ENCODE peak calls at places on chromosome 22, in six cellular contexts. One of them, this sample, is unnamed.

GRCh38 chr22:33923660-33924246 is 3.5 kb upstream of the LARGE1 start:
- DNase-seq in fibroblast of mammary gland: peak
- DNase-seq in HEK293T: peak
- DNase-seq in A549: peak
- DNase-seq in COR-L47: peak
- DNase-seq in RPMI7951: peak
- DNase-seq in this sample: no peak

GRCh38 chr22:22955866-22956535 is 68.4 kb downstream of the IGLL5 start:
- DNase-seq in fibroblast of mammary gland: peak
- DNase-seq in HEK293T: peak
- DNase-seq in A549: peak
- DNase-seq in RPMI7951: peak
- DNase-seq in COR-L47: peak
- DNase-seq in this sample: peak

GRCh38 chr22:44393066-44393465 is 80.3 kb upstream of the SHISAL1 start:
- DNase-seq in HEK293T: no peak
- DNase-seq in fibroblast of mammary gland: no peak
- DNase-seq in A549: no peak
- DNase-seq in RPMI7951: no peak
- DNase-seq in COR-L47: no peak
- DNase-seq in this sample: no peak

GRCh38 chr22:19713650-19714319 is 518 bp upstream of the SEPTIN5 start:
- DNase-seq in A549: no peak
- DNase-seq in RPMI7951: no peak
- DNase-seq in fibroblast of mammary gland: no peak
- DNase-seq in HEK293T: no peak
- DNase-seq in COR-L47: no peak
- DNase-seq in this sample: no peak

GRCh38 chr22:49305215-49305965 is 522.3 kb downstream of the BRD1 start:
- DNase-seq in RPMI7951: no peak
- DNase-seq in HEK293T: peak
- DNase-seq in fibroblast of mammary gland: peak
- DNase-seq in COR-L47: peak
- DNase-seq in A549: peak
- DNase-seq in this sample: peak

GRCh38 chr22:17774928-17775675 is 833 bp upstream of the BID start:
- DNase-seq in COR-L47: no peak
- DNase-seq in fibroblast of mammary gland: no peak
- DNase-seq in A549: no peak
- DNase-seq in RPMI7951: no peak
- DNase-seq in HEK293T: no peak
- DNase-seq in this sample: no peak

GRCh38 chr22:45064313-45065268 is 54.8 kb upstream of the PHF21B start:
- DNase-seq in COR-L47: no peak
- DNase-seq in HEK293T: no peak
- DNase-seq in fibroblast of mammary gland: peak
- DNase-seq in A549: no peak
- DNase-seq in RPMI7951: peak
- DNase-seq in this sample: peak

GRCh38 chr22:43985532-43985931 is 30.3 kb downstream of the SAMM50 start:
- DNase-seq in RPMI7951: no peak
- DNase-seq in A549: no peak
- DNase-seq in COR-L47: no peak
- DNase-seq in HEK293T: no peak
- DNase-seq in fibroblast of mammary gland: peak
- DNase-seq in this sample: no peak

GRCh38 chr22:22787151-22787550 is 100.5 kb upstream of the IGLL5 start:
- DNase-seq in HEK293T: no peak
- DNase-seq in fibroblast of mammary gland: no peak
- DNase-seq in A549: no peak
- DNase-seq in COR-L47: no peak
- DNase-seq in RPMI7951: no peak
- DNase-seq in this sample: no peak

GRCh38 chr22:30424471-30425326 is 869 bp upstream of the MTFP1 start:
- DNase-seq in COR-L47: no peak
- DNase-seq in RPMI7951: peak
- DNase-seq in A549: peak
- DNase-seq in fibroblast of mammary gland: peak
- DNase-seq in HEK293T: no peak
- DNase-seq in this sample: no peak

GRCh38 chr22:46673677-46674236 is 53.6 kb downstream of the GRAMD4 start:
- DNase-seq in HEK293T: no peak
- DNase-seq in A549: no peak
- DNase-seq in fibroblast of mammary gland: no peak
- DNase-seq in COR-L47: peak
- DNase-seq in RPMI7951: no peak
- DNase-seq in this sample: no peak

GRCh38 chr22:28231423-28231822 is 312.4 kb upstream of the PITPNB start:
- DNase-seq in HEK293T: peak
- DNase-seq in RPMI7951: no peak
- DNase-seq in COR-L47: no peak
- DNase-seq in fibroblast of mammary gland: peak
- DNase-seq in A549: no peak
- DNase-seq in this sample: no peak

GRCh38 chr22:24592846-24593809 is at the start of gene LRRC75B:
- DNase-seq in RPMI7951: peak
- DNase-seq in HEK293T: peak
- DNase-seq in COR-L47: no peak
- DNase-seq in A549: peak
- DNase-seq in fibroblast of mammary gland: peak
- DNase-seq in this sample: no peak

GRCh38 chr22:35705141-35705540 is 12.5 kb upstream of the APOL5 start:
- DNase-seq in COR-L47: no peak
- DNase-seq in A549: no peak
- DNase-seq in fibroblast of mammary gland: peak
- DNase-seq in RPMI7951: peak
- DNase-seq in HEK293T: no peak
- DNase-seq in this sample: no peak

GRCh38 chr22:31363885-31364284 is 17.7 kb upstream of the PATZ1 start:
- DNase-seq in fibroblast of mammary gland: no peak
- DNase-seq in HEK293T: peak
- DNase-seq in COR-L47: no peak
- DNase-seq in A549: no peak
- DNase-seq in RPMI7951: no peak
- DNase-seq in this sample: no peak

GRCh38 chr22:34111210-34111824 is 191.0 kb upstream of the LARGE1 start:
- DNase-seq in A549: peak
- DNase-seq in HEK293T: peak
- DNase-seq in fibroblast of mammary gland: peak
- DNase-seq in COR-L47: no peak
- DNase-seq in RPMI7951: peak
- DNase-seq in this sample: no peak

GRCh38 chr22:45844009-45844408 is 133.0 kb downstream of the WNT7B start:
- DNase-seq in fibroblast of mammary gland: no peak
- DNase-seq in A549: no peak
- DNase-seq in HEK293T: no peak
- DNase-seq in RPMI7951: no peak
- DNase-seq in COR-L47: no peak
- DNase-seq in this sample: no peak

GRCh38 chr22:30459206-30460052 is 12.4 kb downstream of the SEC14L3 start:
- DNase-seq in HEK293T: no peak
- DNase-seq in RPMI7951: peak
- DNase-seq in fibroblast of mammary gland: peak
- DNase-seq in COR-L47: no peak
- DNase-seq in A549: peak
- DNase-seq in this sample: peak

GRCh38 chr22:45226681-45227186 is 14.0 kb downstream of the KIAA0930 start:
- DNase-seq in fibroblast of mammary gland: peak
- DNase-seq in HEK293T: no peak
- DNase-seq in COR-L47: peak
- DNase-seq in RPMI7951: peak
- DNase-seq in A549: no peak
- DNase-seq in this sample: no peak

GRCh38 chr22:42644422-42645340 is 4.3 kb upstream of the ATP5MGL start:
- DNase-seq in fibroblast of mammary gland: peak
- DNase-seq in HEK293T: no peak
- DNase-seq in RPMI7951: no peak
- DNase-seq in COR-L47: no peak
- DNase-seq in A549: no peak
- DNase-seq in this sample: no peak